ENCODE peak calls at places on chromosomes 13 and 19, in five cellular contexts. Q is hepatocyte, B is psoas muscle, O is ovary, M is lower lobe of right lung. T is an unnamed sample.

GRCh38 chr13:46489586-46490023 is 63.4 kb upstream of the LRCH1 start:
- DNase-seq in B (peak; percentile 56), M (no peak), Q (no peak), O (no peak), T (no peak)

GRCh38 chr13:112244495-112245177 is 131.5 kb upstream of the SPACA7 start:
- DNase-seq in Q (no peak), O (no peak), B (no peak), M (no peak), T (no peak)

GRCh38 chr13:97978661-97979450 is 25.4 kb downstream of the IPO5 start:
- DNase-seq in O (no peak), M (no peak), B (no peak), Q (no peak), T (no peak)

GRCh38 chr19:42601811-42602443 is 7.2 kb upstream of the CEACAM8 start:
- DNase-seq in B (no peak), Q (peak; percentile 41), O (no peak), M (no peak), T (no peak)

GRCh38 chr19:1874554-1875185 is 10.6 kb downstream of the ABHD17A start:
- DNase-seq in B (no peak), O (no peak), Q (no peak), M (no peak), T (no peak)

GRCh38 chr19:18291590-18292459 is 10.4 kb upstream of the JUND start:
- DNase-seq in B (peak; percentile 89), M (peak; percentile 95), O (peak; percentile 96), Q (peak; percentile 94), T (peak; percentile 82)

GRCh38 chr19:18674616-18675015 is 8.9 kb upstream of the CRTC1 start:
- DNase-seq in Q (no peak), B (peak; percentile 61), O (no peak), M (no peak), T (no peak)

GRCh38 chr13:94412870-94413269 is 66.6 kb downstream of the DCT start:
- DNase-seq in O (no peak), Q (no peak), B (no peak), M (no peak), T (no peak)

GRCh38 chr13:66171821-66172220 is 1058.3 kb downstream of the PCDH9 start:
- DNase-seq in M (no peak), Q (no peak), B (no peak), O (no peak), T (no peak)

GRCh38 chr13:33953781-33954180 is 135.8 kb downstream of the RFC3 start:
- DNase-seq in M (no peak), O (no peak), B (no peak), Q (no peak), T (no peak)

GRCh38 chr13:71879129-71879535 is 12.1 kb upstream of the DACH1 start:
- DNase-seq in Q (peak; percentile 61), B (no peak), O (no peak), M (no peak), T (no peak)

GRCh38 chr19:12789098-12789903 is 2.0 kb upstream of the JUNB start:
- DNase-seq in M (no peak), B (no peak), O (no peak), Q (no peak), T (no peak)

GRCh38 chr19:10420444-10421239 is at the start of gene PDE4A:
- DNase-seq in M (no peak), Q (peak; percentile 45), B (peak; percentile 60), O (no peak), T (no peak)

GRCh38 chr13:31274345-31274870 is 74.6 kb downstream of the B3GLCT start:
- DNase-seq in O (no peak), M (no peak), B (no peak), Q (no peak), T (no peak)

GRCh38 chr13:105603283-105603682 is 932.2 kb downstream of the EFNB2 start:
- DNase-seq in Q (no peak), M (no peak), O (no peak), B (no peak), T (no peak)

GRCh38 chr13:106617561-106617960 is 49.6 kb upstream of the ARGLU1 start:
- DNase-seq in Q (no peak), O (no peak), M (no peak), B (no peak), T (no peak)

GRCh38 chr19:10756791-10757190 is 38.9 kb downstream of the DNM2 start:
- DNase-seq in Q (no peak), O (no peak), M (no peak), B (no peak), T (no peak)

GRCh38 chr19:16896913-16897571 is 8.2 kb downstream of the F2RL3 start:
- DNase-seq in Q (peak; percentile 96), O (peak; percentile 97), B (peak; percentile 94), M (peak; percentile 93), T (peak; percentile 70)

GRCh38 chr19:39941615-39942507 is 7.4 kb upstream of the FCGBP start:
- DNase-seq in O (no peak), B (no peak), M (no peak), Q (no peak), T (peak; percentile 66)

GRCh38 chr19:34664168-34664567 is 12.8 kb downstream of the SCGB2B2 start:
- DNase-seq in B (peak; percentile 68), M (no peak), O (no peak), Q (no peak), T (no peak)

GRCh38 chr13:113897161-113897560 is 33.3 kb upstream of the GAS6 start:
- DNase-seq in O (peak; percentile 12), B (no peak), Q (no peak), M (no peak), T (no peak)

GRCh38 chr19:43594710-43595604 is 977 bp downstream of the IRGQ start:
- DNase-seq in O (peak; percentile 65), M (peak; percentile 77), Q (peak; percentile 90), B (peak; percentile 72), T (peak; percentile 65)

GRCh38 chr19:40668991-40669614 is 21.3 kb downstream of the NUMBL start:
- DNase-seq in B (no peak), O (no peak), M (no peak), Q (no peak), T (no peak)

GRCh38 chr13:87147076-87147475 is 524.1 kb upstream of the SLITRK5 start:
- DNase-seq in Q (no peak), B (no peak), O (no peak), M (no peak), T (no peak)

GRCh38 chr13:85651440-85651839 is 147.8 kb downstream of the SLITRK6 start:
- DNase-seq in B (no peak), O (no peak), M (no peak), Q (no peak), T (no peak)

GRCh38 chr13:111209613-111210012 is 94.5 kb downstream of the ARHGEF7 start:
- DNase-seq in O (no peak), Q (no peak), B (no peak), M (no peak), T (no peak)

GRCh38 chr13:111211789-111212516 is 96.8 kb downstream of the ARHGEF7 start:
- DNase-seq in O (no peak), Q (no peak), M (no peak), B (no peak), T (no peak)

GRCh38 chr13:111210082-111210481 is 95.0 kb downstream of the ARHGEF7 start:
- DNase-seq in O (no peak), Q (no peak), M (no peak), B (no peak), T (no peak)

GRCh38 chr13:111210488-111210887 is 95.4 kb downstream of the ARHGEF7 start:
- DNase-seq in M (peak; percentile 75), B (peak; percentile 70), O (no peak), Q (peak; percentile 51), T (no peak)

DNA sequence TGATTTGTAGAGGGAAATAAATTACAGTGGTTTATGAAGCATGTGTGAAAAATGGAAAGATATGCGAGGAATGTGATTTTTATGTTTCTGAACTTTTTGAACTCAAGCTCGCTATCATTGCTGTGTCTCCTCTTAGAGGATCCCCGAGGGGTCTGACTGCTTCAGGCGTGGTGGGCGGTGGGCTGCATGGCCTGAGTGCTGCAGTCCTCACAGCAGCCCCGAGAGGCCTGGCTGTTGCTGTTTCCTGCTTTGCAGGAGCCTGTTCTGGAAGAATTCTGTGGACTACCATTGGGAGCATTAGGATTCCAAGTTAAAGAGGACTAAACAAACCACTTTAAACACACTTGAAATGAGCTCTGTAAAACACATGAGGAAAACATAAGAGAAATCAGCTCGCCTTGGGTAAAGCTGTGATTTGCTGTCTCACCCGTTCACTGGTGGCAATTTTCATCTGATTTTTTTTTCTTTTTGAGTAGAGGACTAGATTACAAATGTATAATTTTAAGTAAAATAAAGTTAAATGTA is 95.9 kb downstream of the ARHGEF7 start:
- DNase-seq in B (no peak), Q (no peak), M (no peak), O (no peak), T (no peak)
- H3K36me3 ChIP-seq in B (no peaks in the 10 kb centered on the region), Q (no peaks in the 10 kb centered on the region), M (peaks cover 5% of the 10 kb centered on the region), O (no peaks in the 10 kb centered on the region), T (no peaks in the 10 kb centered on the region)

DNA sequence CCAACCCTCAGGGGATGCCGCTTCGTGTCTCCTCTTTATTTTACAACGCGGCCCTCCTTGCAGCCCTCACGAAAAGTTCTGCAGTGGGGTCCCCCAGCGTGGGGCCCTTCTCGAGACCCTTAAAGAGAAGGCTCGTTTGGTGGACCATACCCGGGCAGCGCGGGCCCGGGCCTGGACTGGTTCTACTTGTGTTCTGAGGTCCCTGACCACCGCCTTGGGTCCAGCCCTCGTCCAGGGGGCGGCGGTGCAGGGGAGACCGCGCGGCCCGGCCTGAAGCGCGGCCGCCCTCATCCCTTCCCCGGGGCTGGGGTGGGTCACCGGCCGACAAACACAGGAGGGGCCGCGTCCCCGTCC is 400 bp upstream of the SERP2 start:
- DNase-seq in Q (no peak), B (no peak), M (no peak), O (peak; percentile 47), T (no peak)
- H3K27ac ChIP-seq in Q (no peak overlapping the region), B (no peak overlapping the region), M (peak overlapping the region; percentile 22), O (no peak overlapping the region), T (no peak overlapping the region)

DNA sequence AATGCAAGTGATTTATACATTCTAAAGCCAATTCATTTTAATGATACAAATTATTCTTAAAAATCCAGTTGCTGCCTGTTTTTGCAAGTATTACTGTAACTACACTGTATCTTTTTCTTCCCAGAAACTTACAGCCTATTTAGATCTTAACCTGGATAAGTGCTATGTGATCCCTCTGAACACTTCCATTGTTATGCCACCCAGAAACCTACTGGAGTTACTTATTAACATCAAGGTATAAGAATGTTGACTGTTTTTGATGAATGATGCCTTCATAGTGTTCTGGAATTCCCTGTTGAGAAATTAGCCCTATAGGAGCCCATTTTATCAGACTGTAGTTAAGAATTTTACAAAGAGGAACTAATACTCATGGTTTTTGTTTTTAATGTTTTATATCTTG is 25.0 kb downstream of the ITM2B start:
- DNase-seq in Q (no peak), M (no peak), B (no peak), O (no peak), T (no peak)
- H3K36me3 ChIP-seq in Q (peaks cover 3% of the 10 kb centered on the region), M (peaks cover 97% of the 10 kb centered on the region), B (peaks cover 4% of the 10 kb centered on the region), O (no peaks in the 10 kb centered on the region), T (peaks cover 58% of the 10 kb centered on the region)

DNA sequence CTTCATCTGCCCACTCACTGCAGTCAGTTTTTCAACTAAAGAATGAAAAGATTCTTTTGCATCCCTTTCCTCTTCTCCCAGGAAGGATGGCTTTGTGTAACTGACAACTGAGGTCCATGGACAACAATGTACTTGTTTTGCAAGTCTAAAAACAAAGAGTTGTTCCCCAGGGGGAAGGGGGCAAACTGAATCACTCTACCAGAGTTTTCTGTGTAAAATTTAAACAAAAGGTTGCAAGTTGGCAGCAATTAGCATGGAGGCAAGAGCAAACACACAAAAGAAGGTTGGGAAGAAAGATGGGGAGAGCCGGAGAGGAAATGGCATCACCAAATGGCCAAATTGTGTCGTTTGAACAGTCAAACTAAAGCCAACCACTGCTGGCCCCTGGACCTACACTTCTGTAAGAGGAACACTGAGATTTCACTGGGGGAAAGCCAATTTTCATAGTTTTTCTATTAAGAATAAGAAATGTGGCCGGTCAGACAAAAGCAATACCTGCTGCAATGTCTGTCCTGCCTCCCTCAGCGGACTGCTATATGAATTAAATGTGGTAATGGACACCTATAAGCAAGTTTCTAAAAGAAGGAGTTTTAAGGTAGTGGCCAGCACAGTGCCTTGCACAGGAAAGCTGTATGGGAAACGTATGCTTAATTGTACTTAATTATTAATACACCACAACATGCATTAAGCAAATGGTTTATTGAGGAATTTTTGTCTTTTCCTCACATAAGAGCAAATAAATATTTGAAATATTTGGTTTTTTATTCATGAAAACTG is 16.1 kb upstream of the SACS start:
- DNase-seq in Q (no peak), O (no peak), M (no peak), B (no peak), T (no peak)
- H3K27ac ChIP-seq in Q (no peak overlapping the region), O (no peak overlapping the region), M (no peak overlapping the region), B (peak overlapping the region; percentile 89), T (no peak overlapping the region)

T was measured in CD8-positive, alpha-beta T cell.